ENCODE peak calls at places on chromosomes 7 and 10, in seven cellular contexts. One of them, this sample, is unnamed.

GRCh38 chr7:82330706-82331220 is 112.8 kb downstream of the CACNA2D1 start:
- DNase-seq in mesendoderm: no peak
- DNase-seq in trophoblast cell: peak; percentile 51
- DNase-seq in H1: no peak
- DNase-seq in IMR-90: no peak
- DNase-seq in H9: no peak
- DNase-seq in mesenchymal stem cell: no peak
- DNase-seq in this sample: no peak

GRCh38 chr7:56062382-56062781 is 1.7 kb upstream of the SUMF2 start:
- DNase-seq in H9: no peak
- DNase-seq in H1: no peak
- DNase-seq in trophoblast cell: peak; percentile 10
- DNase-seq in mesendoderm: no peak
- DNase-seq in IMR-90: peak; percentile 89
- DNase-seq in mesenchymal stem cell: peak; percentile 81
- DNase-seq in this sample: no peak

GRCh38 chr10:77111611-77112550 is 525.7 kb downstream of the KCNMA1 start:
- DNase-seq in H9: no peak
- DNase-seq in mesenchymal stem cell: peak; percentile 69
- DNase-seq in IMR-90: peak; percentile 87
- DNase-seq in trophoblast cell: peak; percentile 77
- DNase-seq in mesendoderm: peak; percentile 76
- DNase-seq in H1: peak; percentile 19
- DNase-seq in this sample: peak; percentile 69

GRCh38 chr10:86969421-86970041 is 1.2 kb downstream of the ADIRF start:
- DNase-seq in trophoblast cell: peak; percentile 27
- DNase-seq in mesenchymal stem cell: peak; percentile 75
- DNase-seq in mesendoderm: no peak
- DNase-seq in H9: no peak
- DNase-seq in IMR-90: peak; percentile 57
- DNase-seq in H1: no peak
- DNase-seq in this sample: no peak

GRCh38 chr7:130982160-130982638 is 248.2 kb upstream of the KLF14 start:
- DNase-seq in IMR-90: peak; percentile 59
- DNase-seq in mesenchymal stem cell: peak; percentile 53
- DNase-seq in mesendoderm: peak; percentile 73
- DNase-seq in H1: no peak
- DNase-seq in trophoblast cell: peak; percentile 78
- DNase-seq in H9: no peak
- DNase-seq in this sample: peak; percentile 8

GRCh38 chr7:126791306-126791705 is 461.4 kb downstream of the GRM8 start:
- DNase-seq in mesendoderm: no peak
- DNase-seq in H9: no peak
- DNase-seq in IMR-90: no peak
- DNase-seq in trophoblast cell: peak; percentile 44
- DNase-seq in mesenchymal stem cell: no peak
- DNase-seq in H1: no peak
- DNase-seq in this sample: no peak

GRCh38 chr7:56110611-56111010 is 4.3 kb upstream of the CHCHD2 start:
- DNase-seq in trophoblast cell: no peak
- DNase-seq in mesenchymal stem cell: no peak
- DNase-seq in H1: no peak
- DNase-seq in H9: no peak
- DNase-seq in IMR-90: no peak
- DNase-seq in mesendoderm: no peak
- DNase-seq in this sample: no peak

GRCh38 chr7:95427123-95427522 is 7.7 kb downstream of the PON2 start:
- DNase-seq in H1: no peak
- DNase-seq in H9: no peak
- DNase-seq in IMR-90: no peak
- DNase-seq in mesendoderm: no peak
- DNase-seq in trophoblast cell: no peak
- DNase-seq in mesenchymal stem cell: no peak
- DNase-seq in this sample: no peak

GRCh38 chr10:103155485-103156085 is 37.5 kb downstream of the NT5C2 start:
- DNase-seq in H9: no peak
- DNase-seq in IMR-90: no peak
- DNase-seq in H1: no peak
- DNase-seq in trophoblast cell: no peak
- DNase-seq in mesendoderm: no peak
- DNase-seq in mesenchymal stem cell: no peak
- DNase-seq in this sample: no peak

GRCh38 chr7:46396501-46396900 is 475.4 kb upstream of the IGFBP3 start:
- DNase-seq in mesenchymal stem cell: no peak
- DNase-seq in IMR-90: no peak
- DNase-seq in H1: no peak
- DNase-seq in trophoblast cell: no peak
- DNase-seq in mesendoderm: no peak
- DNase-seq in H9: no peak
- DNase-seq in this sample: no peak

GRCh38 chr10:123570898-123571515 is 95.1 kb upstream of the GPR26 start:
- DNase-seq in trophoblast cell: no peak
- DNase-seq in IMR-90: no peak
- DNase-seq in H1: no peak
- DNase-seq in mesenchymal stem cell: no peak
- DNase-seq in mesendoderm: no peak
- DNase-seq in H9: peak; percentile 19
- DNase-seq in this sample: no peak

GRCh38 chr10:20885678-20886077 is 11.4 kb downstream of the NEBL start:
- DNase-seq in mesendoderm: no peak
- DNase-seq in H9: no peak
- DNase-seq in H1: no peak
- DNase-seq in IMR-90: no peak
- DNase-seq in trophoblast cell: no peak
- DNase-seq in mesenchymal stem cell: no peak
- DNase-seq in this sample: no peak

GRCh38 chr7:137661634-137662033 is 185.1 kb downstream of the DGKI start:
- DNase-seq in H1: no peak
- DNase-seq in mesendoderm: peak; percentile 96
- DNase-seq in trophoblast cell: peak; percentile 47
- DNase-seq in IMR-90: no peak
- DNase-seq in H9: no peak
- DNase-seq in mesenchymal stem cell: no peak
- DNase-seq in this sample: peak; percentile 18

GRCh38 chr7:8131694-8132605 is 130.0 kb downstream of the ICA1 start:
- DNase-seq in mesendoderm: peak; percentile 34
- DNase-seq in IMR-90: no peak
- DNase-seq in H1: no peak
- DNase-seq in trophoblast cell: no peak
- DNase-seq in mesenchymal stem cell: no peak
- DNase-seq in H9: no peak
- DNase-seq in this sample: no peak

GRCh38 chr10:5959116-5959515 is 18.2 kb downstream of the IL15RA start:
- DNase-seq in trophoblast cell: peak; percentile 29
- DNase-seq in IMR-90: no peak
- DNase-seq in mesendoderm: no peak
- DNase-seq in H9: peak; percentile 20
- DNase-seq in mesenchymal stem cell: no peak
- DNase-seq in H1: no peak
- DNase-seq in this sample: no peak

GRCh38 chr7:36961097-36961496 is 236.8 kb upstream of the AOAH start:
- DNase-seq in trophoblast cell: peak; percentile 21
- DNase-seq in H9: no peak
- DNase-seq in mesendoderm: no peak
- DNase-seq in mesenchymal stem cell: no peak
- DNase-seq in H1: no peak
- DNase-seq in IMR-90: no peak
- DNase-seq in this sample: no peak

GRCh38 chr10:62817763-62818425 is 1.7 kb upstream of the EGR2 start:
- DNase-seq in IMR-90: peak; percentile 61
- DNase-seq in H9: peak; percentile 89
- DNase-seq in trophoblast cell: peak; percentile 89
- DNase-seq in mesendoderm: peak; percentile 92
- DNase-seq in mesenchymal stem cell: peak; percentile 77
- DNase-seq in H1: peak; percentile 73
- DNase-seq in this sample: peak; percentile 78

GRCh38 chr7:108716783-108717182 is 147.1 kb downstream of the DNAJB9 start:
- DNase-seq in mesenchymal stem cell: peak; percentile 38
- DNase-seq in trophoblast cell: no peak
- DNase-seq in H1: no peak
- DNase-seq in H9: no peak
- DNase-seq in mesendoderm: no peak
- DNase-seq in IMR-90: peak; percentile 48
- DNase-seq in this sample: no peak

GRCh38 chr10:104472505-104472904 is 118.9 kb downstream of the CFAP58 start:
- DNase-seq in mesendoderm: peak; percentile 79
- DNase-seq in mesenchymal stem cell: no peak
- DNase-seq in trophoblast cell: peak; percentile 99
- DNase-seq in H1: no peak
- DNase-seq in IMR-90: peak; percentile 7
- DNase-seq in H9: no peak
- DNase-seq in this sample: no peak

GRCh38 chr7:44998153-44998871 is 1.7 kb upstream of the CCM2 start:
- DNase-seq in trophoblast cell: no peak
- DNase-seq in IMR-90: no peak
- DNase-seq in mesendoderm: no peak
- DNase-seq in H1: no peak
- DNase-seq in mesenchymal stem cell: no peak
- DNase-seq in H9: no peak
- DNase-seq in this sample: no peak

GRCh38 chr10:110033724-110034235 is 26.0 kb downstream of the ADD3 start:
- DNase-seq in H9: no peak
- DNase-seq in mesendoderm: no peak
- DNase-seq in IMR-90: no peak
- DNase-seq in mesenchymal stem cell: peak; percentile 27
- DNase-seq in H1: no peak
- DNase-seq in trophoblast cell: no peak
- DNase-seq in this sample: no peak

GRCh38 chr10:34063592-34063991 is 729.1 kb upstream of the NRP1 start:
- DNase-seq in H9: no peak
- DNase-seq in H1: no peak
- DNase-seq in mesendoderm: no peak
- DNase-seq in mesenchymal stem cell: no peak
- DNase-seq in IMR-90: no peak
- DNase-seq in trophoblast cell: no peak
- DNase-seq in this sample: no peak

GRCh38 chr10:34061846-34062245 is 727.4 kb upstream of the NRP1 start:
- DNase-seq in mesendoderm: no peak
- DNase-seq in H1: no peak
- DNase-seq in IMR-90: no peak
- DNase-seq in trophoblast cell: no peak
- DNase-seq in mesenchymal stem cell: no peak
- DNase-seq in H9: no peak
- DNase-seq in this sample: no peak

GRCh38 chr10:34058922-34059614 is 724.6 kb upstream of the NRP1 start:
- DNase-seq in H9: no peak
- DNase-seq in mesenchymal stem cell: no peak
- DNase-seq in trophoblast cell: no peak
- DNase-seq in mesendoderm: no peak
- DNase-seq in H1: no peak
- DNase-seq in IMR-90: no peak
- DNase-seq in this sample: no peak
- H3K23ac ChIP-seq in H9: no peak overlapping the region
- H3K23ac ChIP-seq in mesenchymal stem cell: no peak overlapping the region
- H3K23ac ChIP-seq in trophoblast cell: no peak overlapping the region
- H3K23ac ChIP-seq in mesendoderm: no peak overlapping the region
- H3K23ac ChIP-seq in H1: no peak overlapping the region
- H3K23ac ChIP-seq in IMR-90: no peak overlapping the region
- H3K23ac ChIP-seq in this sample: no peak overlapping the region

GRCh38 chr10:43035785-43036184 is 41.1 kb upstream of the RET start:
- DNase-seq in mesenchymal stem cell: no peak
- DNase-seq in H9: no peak
- DNase-seq in H1: no peak
- DNase-seq in mesendoderm: no peak
- DNase-seq in trophoblast cell: no peak
- DNase-seq in IMR-90: no peak
- DNase-seq in this sample: no peak

GRCh38 chr10:43036581-43037428 is 40.1 kb upstream of the RET start:
- DNase-seq in H9: no peak
- DNase-seq in IMR-90: no peak
- DNase-seq in H1: no peak
- DNase-seq in mesenchymal stem cell: no peak
- DNase-seq in mesendoderm: no peak
- DNase-seq in trophoblast cell: no peak
- DNase-seq in this sample: no peak

GRCh38 chr10:43028143-43028542 is 48.7 kb upstream of the RET start:
- DNase-seq in mesenchymal stem cell: no peak
- DNase-seq in mesendoderm: no peak
- DNase-seq in trophoblast cell: no peak
- DNase-seq in H1: no peak
- DNase-seq in H9: no peak
- DNase-seq in IMR-90: no peak
- DNase-seq in this sample: no peak

GRCh38 chr10:43029043-43029442 is 47.8 kb upstream of the RET start:
- DNase-seq in trophoblast cell: no peak
- DNase-seq in mesendoderm: no peak
- DNase-seq in H9: no peak
- DNase-seq in IMR-90: no peak
- DNase-seq in H1: no peak
- DNase-seq in mesenchymal stem cell: no peak
- DNase-seq in this sample: no peak

DNA sequence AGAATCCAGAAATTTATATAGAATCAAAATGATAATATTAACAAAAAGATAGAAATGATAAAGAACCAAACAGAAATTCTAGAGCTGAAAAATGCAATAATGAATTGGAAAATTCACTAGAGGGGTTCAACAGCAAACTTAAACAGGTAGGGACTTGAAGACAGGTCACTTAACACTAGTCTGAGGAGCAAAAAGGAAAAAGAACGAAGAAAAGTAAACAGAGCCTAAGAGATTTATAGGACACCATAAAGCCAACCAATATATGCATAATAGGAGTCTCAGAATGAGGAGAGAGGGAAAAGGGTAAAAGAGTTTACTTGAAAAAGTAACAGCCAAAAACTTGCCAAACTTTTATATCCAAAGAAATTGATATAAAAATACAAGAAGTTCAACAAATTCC is 44.3 kb upstream of the RET start:
- DNase-seq in H1: no peak
- DNase-seq in trophoblast cell: no peak
- DNase-seq in H9: no peak
- DNase-seq in mesendoderm: no peak
- DNase-seq in mesenchymal stem cell: no peak
- DNase-seq in IMR-90: no peak
- DNase-seq in this sample: no peak
- H3K23ac ChIP-seq in H1: no peak overlapping the region
- H3K23ac ChIP-seq in trophoblast cell: no peak overlapping the region
- H3K23ac ChIP-seq in H9: no peak overlapping the region
- H3K23ac ChIP-seq in mesendoderm: no peak overlapping the region
- H3K23ac ChIP-seq in mesenchymal stem cell: no peak overlapping the region
- H3K23ac ChIP-seq in IMR-90: no peak overlapping the region
- H3K23ac ChIP-seq in this sample: no peak overlapping the region

GRCh38 chr10:8331387-8331786 is 276.9 kb downstream of the GATA3 start:
- DNase-seq in IMR-90: no peak
- DNase-seq in trophoblast cell: no peak
- DNase-seq in mesendoderm: no peak
- DNase-seq in H9: no peak
- DNase-seq in mesenchymal stem cell: no peak
- DNase-seq in H1: no peak
- DNase-seq in this sample: no peak
- H3K23ac ChIP-seq in IMR-90: no peak overlapping the region
- H3K23ac ChIP-seq in trophoblast cell: no peak overlapping the region
- H3K23ac ChIP-seq in mesendoderm: no peak overlapping the region
- H3K23ac ChIP-seq in H9: no peak overlapping the region
- H3K23ac ChIP-seq in mesenchymal stem cell: no peak overlapping the region
- H3K23ac ChIP-seq in H1: no peak overlapping the region
- H3K23ac ChIP-seq in this sample: no peak overlapping the region

DNA sequence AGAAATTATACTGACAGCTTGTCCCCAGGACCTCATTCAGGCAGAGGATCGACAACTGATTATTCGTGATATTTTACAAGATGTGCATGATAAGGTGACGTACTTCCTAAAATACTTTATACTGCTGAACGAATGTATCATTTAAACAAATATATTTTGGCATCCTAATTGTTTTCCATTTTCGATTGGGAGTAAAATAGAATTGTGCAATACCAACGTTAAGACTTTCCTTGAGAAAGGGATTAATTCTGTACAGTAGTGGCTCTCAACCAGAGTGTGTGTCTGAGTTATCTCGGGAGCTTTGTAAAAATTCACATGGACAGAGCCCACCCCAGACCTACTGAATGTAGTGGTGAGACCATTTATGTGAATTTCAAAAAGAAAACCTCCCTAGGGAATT is 43.8 kb upstream of the STMP1 start:
- DNase-seq in mesenchymal stem cell: no peak
- DNase-seq in IMR-90: no peak
- DNase-seq in H9: no peak
- DNase-seq in H1: no peak
- DNase-seq in trophoblast cell: no peak
- DNase-seq in mesendoderm: no peak
- DNase-seq in this sample: no peak
- H3K23ac ChIP-seq in mesenchymal stem cell: no peak overlapping the region
- H3K23ac ChIP-seq in IMR-90: no peak overlapping the region
- H3K23ac ChIP-seq in H9: no peak overlapping the region
- H3K23ac ChIP-seq in H1: no peak overlapping the region
- H3K23ac ChIP-seq in trophoblast cell: no peak overlapping the region
- H3K23ac ChIP-seq in mesendoderm: no peak overlapping the region
- H3K23ac ChIP-seq in this sample: no peak overlapping the region